ENCODE peak calls at places on chromosome 9, in four cellular contexts. D, G, X and H are unnamed samples.

GRCh38 chr9:10700266-10700665 is 87.5 kb upstream of the PTPRD start:
- DNase-seq in D (no peak), G (no peak), X (no peak), H (peak; percentile 60)

GRCh38 chr9:110099236-110099741 is 108.7 kb downstream of the C9orf152 start:
- DNase-seq in D (no peak), G (peak; percentile 77), X (peak; percentile 31), H (peak; percentile 39)

GRCh38 chr9:77678136-77678535 is 30.0 kb upstream of the GNA14 start:
- DNase-seq in D (no peak), G (no peak), X (no peak), H (no peak)

GRCh38 chr9:70315389-70315788 is 56.6 kb downstream of the SMC5 start:
- DNase-seq in D (no peak), G (peak; percentile 61), X (peak; percentile 6), H (no peak)

GRCh38 chr9:108885643-108886348 is 23.7 kb downstream of the ACTL7A start:
- DNase-seq in D (no peak), G (peak; percentile 89), X (peak; percentile 80), H (peak; percentile 75)

GRCh38 chr9:90943341-90943740 is 141.7 kb downstream of the SYK start:
- DNase-seq in D (no peak), G (peak; percentile 94), X (peak; percentile 53), H (no peak)

GRCh38 chr9:129602598-129603415 is 18.1 kb downstream of the C9orf50 start:
- DNase-seq in D (no peak), G (no peak), X (no peak), H (no peak)

GRCh38 chr9:14173730-14174129 is 140.2 kb downstream of the NFIB start:
- DNase-seq in D (no peak), G (no peak), X (no peak), H (no peak)

GRCh38 chr9:22039258-22039657 is 30.2 kb upstream of the CDKN2B start:
- DNase-seq in D (no peak), G (peak; percentile 65), X (peak; percentile 21), H (no peak)

GRCh38 chr9:76269789-76270188 is 124.4 kb downstream of the RFK start:
- DNase-seq in D (no peak), G (peak; percentile 91), X (no peak), H (peak; percentile 8)

GRCh38 chr9:86099695-86100364 is 472 bp upstream of the GOLM1 start:
- DNase-seq in D (peak; percentile 64), G (peak; percentile 35), X (peak; percentile 56), H (peak; percentile 63)

GRCh38 chr9:114159562-114160145 is 4.3 kb downstream of the COL27A1 start:
- DNase-seq in D (no peak), G (no peak), X (no peak), H (no peak)

GRCh38 chr9:91799113-91799735 is 150.8 kb downstream of the ROR2 start:
- DNase-seq in D (no peak), G (no peak), X (no peak), H (no peak)

GRCh38 chr9:135544981-135545635 is 818 bp upstream of the OBP2A start:
- DNase-seq in D (peak; percentile 26), G (no peak), X (no peak), H (no peak)

GRCh38 chr9:105441761-105442160 is 6.1 kb upstream of the FSD1L start:
- DNase-seq in D (no peak), G (no peak), X (no peak), H (no peak)

GRCh38 chr9:91776409-91777365 is 173.3 kb downstream of the ROR2 start:
- DNase-seq in D (no peak), G (no peak), X (no peak), H (peak; percentile 12)

GRCh38 chr9:95083086-95083768 is 234.3 kb downstream of the FANCC start:
- DNase-seq in D (peak; percentile 38), G (no peak), X (no peak), H (no peak)

GRCh38 chr9:115118471-115119156 is 657 bp upstream of the TNC start:
- DNase-seq in D (peak; percentile 67), G (peak; percentile 96), X (peak; percentile 96), H (peak; percentile 86)

GRCh38 chr9:37969130-37969529 is 65.2 kb upstream of the SLC25A51 start:
- DNase-seq in D (no peak), G (no peak), X (no peak), H (peak; percentile 77)

GRCh38 chr9:117771162-117771561 is 67.0 kb downstream of the TLR4 start:
- DNase-seq in D (no peak), G (no peak), X (no peak), H (no peak)

GRCh38 chr9:27572918-27573698 is at the start of gene C9orf72:
- DNase-seq in D (peak; percentile 89), G (no peak), X (peak; percentile 64), H (peak; percentile 36)

GRCh38 chr9:115134941-115135340 is 17.0 kb upstream of the TNC start:
- DNase-seq in D (no peak), G (no peak), X (no peak), H (no peak)

GRCh38 chr9:100472725-100473261 is at the start of gene TMEFF1:
- DNase-seq in D (no peak), G (no peak), X (peak; percentile 18), H (no peak)

GRCh38 chr9:127898433-127899199 is 787 bp downstream of the ST6GALNAC6 start:
- DNase-seq in D (peak; percentile 85), G (peak; percentile 46), X (peak; percentile 26), H (peak; percentile 74)

GRCh38 chr9:121671612-121672155 is 20.2 kb downstream of the DAB2IP start:
- DNase-seq in D (no peak), G (no peak), X (no peak), H (no peak)

GRCh38 chr9:129145841-129146292 is 32.2 kb downstream of the IER5L start:
- DNase-seq in D (no peak), G (no peak), X (no peak), H (peak; percentile 80)

GRCh38 chr9:2469681-2470141 is 151.9 kb upstream of the VLDLR start:
- DNase-seq in D (no peak), G (no peak), X (peak; percentile 41), H (no peak)

GRCh38 chr9:100473271-100474081 is 527 bp downstream of the TMEFF1 start:
- DNase-seq in D (no peak), G (no peak), X (peak; percentile 20), H (no peak)

GRCh38 chr9:96173640-96174039 is 128.3 kb downstream of the HSD17B3 start:
- DNase-seq in D (no peak), G (no peak), X (no peak), H (no peak)

GRCh38 chr9:126613656-126614055 is at the start of gene LMX1B:
- DNase-seq in D (peak; percentile 51), G (no peak), X (no peak), H (no peak)

GRCh38 chr9:126614088-126614454 is 343 bp downstream of the LMX1B start:
- DNase-seq in D (peak; percentile 57), G (no peak), X (no peak), H (no peak)

GRCh38 chr9:126615251-126615790 is 1.6 kb downstream of the LMX1B start:
- DNase-seq in D (peak; percentile 61), G (peak; percentile 16), X (no peak), H (no peak)

GRCh38 chr9:126615791-126616447 is 2.2 kb downstream of the LMX1B start:
- DNase-seq in D (no peak), G (no peak), X (no peak), H (no peak)

GRCh38 chr9:126614455-126615248 is 924 bp downstream of the LMX1B start:
- DNase-seq in D (peak; percentile 54), G (no peak), X (no peak), H (no peak)
- H3K4me3 ChIP-seq in D (peak overlapping the region; percentile 57), G (no peak overlapping the region), X (no peak overlapping the region), H (no peak overlapping the region)

DNA sequence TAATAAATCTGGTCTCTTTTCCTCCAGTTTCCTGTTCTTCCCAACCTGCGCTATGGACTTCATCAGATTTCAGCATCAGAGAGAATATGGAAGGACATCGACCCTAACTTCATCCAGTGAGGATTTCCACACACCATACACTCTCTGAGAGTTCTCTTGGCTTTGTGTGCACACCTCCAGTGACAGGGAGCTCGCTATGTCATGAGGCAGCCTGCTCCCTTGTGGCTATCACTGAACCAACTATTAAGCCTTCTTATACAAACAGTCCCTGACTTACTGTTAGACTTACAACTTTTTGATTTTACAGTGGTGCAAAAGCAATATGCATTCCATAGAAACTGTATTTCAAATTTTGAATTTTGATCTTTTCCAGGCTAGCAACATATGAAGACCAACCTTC is 12.2 kb upstream of the B4GALT1 start:
- DNase-seq in D (no peak), G (no peak), X (no peak), H (no peak)
- TF ChIP-seq CTCF in D (no peak), G (peak; percentile 2), X (no peak), H (no peak)

GRCh38 chr9:88379352-88379751 is 8.9 kb upstream of the SPIN1 start:
- DNase-seq in D (no peak), G (no peak), X (no peak), H (no peak)
- H3K36me3 ChIP-seq in D (no peaks in the 10 kb centered on the region), G (no peaks in the 10 kb centered on the region), X (no peaks in the 10 kb centered on the region), H (no peaks in the 10 kb centered on the region)

DNA sequence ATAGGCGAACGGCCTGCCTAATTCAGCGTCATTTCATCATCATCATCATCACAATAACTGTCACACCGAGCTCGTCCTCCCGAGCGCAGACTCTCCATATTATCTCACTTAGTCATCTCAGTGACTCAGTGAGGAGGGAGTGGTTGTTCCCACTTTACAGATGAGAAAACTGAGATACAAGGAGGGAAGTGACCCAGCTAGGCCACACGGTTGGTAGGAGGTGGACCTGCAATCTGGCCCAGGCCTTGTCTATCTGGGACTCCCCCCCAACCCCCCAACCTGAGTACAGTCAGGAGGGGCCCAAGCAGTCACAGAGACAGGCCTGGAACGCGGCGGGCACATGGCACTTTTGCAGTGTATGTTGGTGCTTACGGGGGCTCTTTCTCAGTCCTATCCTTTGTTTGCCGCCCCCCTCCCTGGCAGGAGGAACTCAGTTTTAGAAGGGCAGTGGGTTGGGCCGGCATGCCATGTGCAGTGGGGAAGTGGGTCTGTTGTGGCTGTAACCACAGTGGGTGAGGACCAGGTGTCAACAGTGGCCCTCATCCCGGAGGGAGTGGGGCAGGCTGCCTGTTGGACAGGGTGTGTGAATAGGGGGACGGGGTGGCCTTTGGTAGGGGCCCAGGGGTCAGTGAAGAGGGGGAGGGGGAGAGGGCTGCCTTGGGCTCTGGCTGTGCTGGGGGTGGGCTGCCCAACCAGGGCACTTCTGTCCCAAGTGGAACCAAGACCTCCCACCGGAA is 1.7 kb upstream of the RXRA start:
- DNase-seq in D (peak; percentile 66), G (no peak), X (peak; percentile 41), H (peak; percentile 54)
- H3K4me3 ChIP-seq in D (peak overlapping the region; percentile 79), G (peak overlapping the region; percentile 67), X (peak overlapping the region; percentile 81), H (no peak overlapping the region)